ENCODE peak calls at places on chromosomes 4 and X, in seven cellular contexts. D is esophagus squamous epithelium; H is stimulated activated CD4-positive, alpha-beta T cell treated with anti-CD3 and anti-CD28 coated beads, Interleukin-1b, Interleukin-23, amount 100 ng/mL, for 24 hours; E is Peyer's patch; P is RPMI8226; K is skeletal muscle cell; C is GM13977. Y is an unnamed sample.

GRCh38 chrX:131812847-131813825 is 210.0 kb upstream of the STK26 start:
- DNase-seq in D (peak), K (no peak), P (peak), C (peak), H (peak), E (no peak), Y (no peak)

GRCh38 chr4:79284893-79285292 is 41.0 kb downstream of the NAA11 start:
- DNase-seq in P (no peak), C (no peak), E (no peak), H (no peak), K (no peak), D (no peak), Y (no peak)

GRCh38 chrX:38806054-38806389 is 4.8 kb downstream of the MID1IP1 start:
- DNase-seq in P (peak), K (no peak), H (peak), C (no peak), D (no peak), E (no peak), Y (peak)

GRCh38 chrX:39137363-39137954 is 336.2 kb downstream of the MID1IP1 start:
- DNase-seq in H (no peak), C (no peak), K (no peak), E (no peak), D (no peak), P (no peak), Y (no peak)

GRCh38 chr4:153929651-153930050 is 140.8 kb upstream of the SFRP2 start:
- DNase-seq in K (no peak), D (no peak), C (no peak), E (no peak), H (no peak), P (no peak), Y (no peak)

GRCh38 chrX:154827624-154828408 is 6.6 kb downstream of the SMIM9 start:
- DNase-seq in H (no peak), K (no peak), D (no peak), C (peak), P (peak), E (peak), Y (peak)

GRCh38 chrX:108304210-108304609 is 134.0 kb downstream of the COL4A6 start:
- DNase-seq in H (no peak), K (no peak), C (no peak), D (no peak), P (no peak), E (no peak), Y (peak)

GRCh38 chr4:15914736-15915135 is 23.8 kb downstream of the FGFBP1 start:
- DNase-seq in H (no peak), K (no peak), P (no peak), E (no peak), C (no peak), D (no peak), Y (no peak)

GRCh38 chr4:182022899-182023298 is 220.3 kb upstream of the TENM3 start:
- DNase-seq in C (no peak), D (no peak), H (no peak), E (no peak), K (peak), P (no peak), Y (no peak)

GRCh38 chr4:184253072-184253420 is 35.4 kb upstream of the ENPP6 start:
- DNase-seq in D (no peak), K (no peak), C (no peak), P (no peak), H (no peak), E (no peak), Y (no peak)

GRCh38 chr4:112031712-112032328 is 113.4 kb upstream of the FAM241A start:
- DNase-seq in E (no peak), K (peak), C (peak), P (peak), H (no peak), D (no peak), Y (peak)

GRCh38 chr4:184666670-184667069 is 17.1 kb downstream of the PRIMPOL start:
- DNase-seq in E (no peak), C (no peak), P (no peak), H (no peak), K (no peak), D (no peak), Y (no peak)

GRCh38 chr4:93147524-93148212 is 680.9 kb upstream of the ATOH1 start:
- DNase-seq in E (no peak), C (no peak), P (no peak), H (no peak), K (no peak), D (no peak), Y (no peak)

GRCh38 chrX:6981718-6982406 is 165.7 kb upstream of the STS start:
- DNase-seq in C (no peak), E (no peak), H (no peak), P (no peak), K (no peak), D (no peak), Y (no peak)

GRCh38 chrX:13013353-13014110 is 30.9 kb downstream of the FAM9C start:
- DNase-seq in E (no peak), D (peak), P (peak), H (no peak), C (peak), K (no peak), Y (peak)

GRCh38 chr4:51843309-51844156 is 580 bp downstream of the DCUN1D4 start:
- DNase-seq in D (peak), E (no peak), C (peak), H (peak), P (peak), K (peak), Y (no peak)

GRCh38 chr4:184671101-184671500 is 21.6 kb downstream of the PRIMPOL start:
- DNase-seq in P (no peak), H (no peak), K (no peak), E (no peak), C (no peak), D (no peak), Y (no peak)